ENCODE peak calls at places on chromosomes 7 and 10, in seven cellular contexts. Q, E, X, S, Z, A and D are unnamed samples.

GRCh38 chr7:105011771-105012502 is 2.1 kb upstream of the KMT2E start:
- DNase-seq in Z (no peak), X (peak; percentile 47), A (peak; percentile 15), E (no peak), Q (peak; percentile 15), S (no peak), D (no peak)

GRCh38 chr7:155589001-155589980 is 42.9 kb upstream of the CNPY1 start:
- DNase-seq in S (no peak), E (no peak), Q (no peak), A (no peak), X (no peak), Z (no peak), D (no peak)

GRCh38 chr7:120662291-120662690 is 195.7 kb downstream of the TSPAN12 start:
- DNase-seq in E (no peak), A (no peak), Z (no peak), Q (no peak), X (no peak), S (no peak), D (no peak)

GRCh38 chr7:100604976-100605911 is 3.1 kb downstream of the PCOLCE start:
- DNase-seq in X (no peak), Q (no peak), Z (no peak), A (peak; percentile 83), S (no peak), E (peak; percentile 76), D (no peak)

GRCh38 chr7:24778543-24779282 is 21.4 kb upstream of the GSDME start:
- DNase-seq in Z (peak; percentile 90), Q (no peak), S (peak; percentile 42), X (peak; percentile 76), E (no peak), A (no peak), D (peak; percentile 31)

GRCh38 chr7:151851782-151852181 is 25.1 kb downstream of the PRKAG2 start:
- DNase-seq in Q (no peak), A (no peak), Z (no peak), S (no peak), E (no peak), X (no peak), D (no peak)

GRCh38 chr10:125775491-125776106 is at the start of gene MMP21:
- DNase-seq in Q (no peak), X (no peak), Z (no peak), A (no peak), E (no peak), S (no peak), D (no peak)

GRCh38 chr10:121598261-121599249 is at the start of gene FGFR2:
- DNase-seq in S (no peak), Z (peak; percentile 67), E (peak; percentile 96), X (peak; percentile 55), Q (no peak), A (peak; percentile 92), D (no peak)